ENCODE peak calls at places on chromosomes 13 and 19, in six cellular contexts. One of them, this sample, is unnamed.

GRCh38 chr13:29515372-29515771 is 80.1 kb downstream of the SLC7A1 start:
- DNase-seq in IMR-90: no peak
- DNase-seq in neuronal stem cell: no peak
- DNase-seq in mesenchymal stem cell: no peak
- DNase-seq in H9: no peak
- DNase-seq in H1: no peak
- DNase-seq in this sample: no peak

GRCh38 chr13:40505196-40505595 is 161.2 kb downstream of the FOXO1 start:
- DNase-seq in IMR-90: no peak
- DNase-seq in neuronal stem cell: no peak
- DNase-seq in mesenchymal stem cell: no peak
- DNase-seq in H9: no peak
- DNase-seq in H1: no peak
- DNase-seq in this sample: no peak

GRCh38 chr19:15422311-15423075 is 3.7 kb upstream of the AKAP8L start:
- DNase-seq in IMR-90: no peak
- DNase-seq in neuronal stem cell: no peak
- DNase-seq in mesenchymal stem cell: no peak
- DNase-seq in H9: no peak
- DNase-seq in H1: no peak
- DNase-seq in this sample: no peak

GRCh38 chr13:94548382-94549240 is 47.3 kb downstream of the TGDS start:
- DNase-seq in IMR-90: peak; percentile 29
- DNase-seq in neuronal stem cell: no peak
- DNase-seq in mesenchymal stem cell: peak; percentile 61
- DNase-seq in H9: peak; percentile 81
- DNase-seq in H1: peak; percentile 50
- DNase-seq in this sample: no peak

GRCh38 chr13:36421447-36421846 is 10.8 kb upstream of the CCNA1 start:
- DNase-seq in IMR-90: no peak
- DNase-seq in neuronal stem cell: no peak
- DNase-seq in mesenchymal stem cell: no peak
- DNase-seq in H9: no peak
- DNase-seq in H1: no peak
- DNase-seq in this sample: no peak

GRCh38 chr19:32581704-32582164 is 744 bp downstream of the PDCD5 start:
- DNase-seq in IMR-90: peak; percentile 66
- DNase-seq in neuronal stem cell: no peak
- DNase-seq in mesenchymal stem cell: peak; percentile 87
- DNase-seq in H9: peak; percentile 31
- DNase-seq in H1: no peak
- DNase-seq in this sample: peak; percentile 34

GRCh38 chr13:59463023-59463422 is 700.7 kb downstream of the DIAPH3 start:
- DNase-seq in IMR-90: no peak
- DNase-seq in neuronal stem cell: no peak
- DNase-seq in mesenchymal stem cell: no peak
- DNase-seq in H9: no peak
- DNase-seq in H1: no peak
- DNase-seq in this sample: no peak

GRCh38 chr13:36919833-36920611 is at the start of gene SMAD9:
- DNase-seq in IMR-90: peak; percentile 67
- DNase-seq in neuronal stem cell: peak; percentile 57
- DNase-seq in mesenchymal stem cell: peak; percentile 72
- DNase-seq in H9: peak; percentile 53
- DNase-seq in H1: no peak
- DNase-seq in this sample: peak; percentile 68

GRCh38 chr13:36129539-36129938 is 1.6 kb downstream of the DCLK1 start:
- DNase-seq in IMR-90: no peak
- DNase-seq in neuronal stem cell: no peak
- DNase-seq in mesenchymal stem cell: no peak
- DNase-seq in H9: no peak
- DNase-seq in H1: no peak
- DNase-seq in this sample: no peak

GRCh38 chr13:61592489-61592888 is 176.8 kb upstream of the PCDH20 start:
- DNase-seq in IMR-90: no peak
- DNase-seq in neuronal stem cell: no peak
- DNase-seq in mesenchymal stem cell: no peak
- DNase-seq in H9: no peak
- DNase-seq in H1: no peak
- DNase-seq in this sample: no peak

GRCh38 chr19:34120846-34121639 is 51.3 kb upstream of the LSM14A start:
- DNase-seq in IMR-90: peak; percentile 52
- DNase-seq in neuronal stem cell: no peak
- DNase-seq in mesenchymal stem cell: peak; percentile 54
- DNase-seq in H9: peak; percentile 57
- DNase-seq in H1: no peak
- DNase-seq in this sample: no peak

GRCh38 chr13:107374038-107374437 is 806.1 kb upstream of the ARGLU1 start:
- DNase-seq in IMR-90: peak; percentile 83
- DNase-seq in neuronal stem cell: no peak
- DNase-seq in mesenchymal stem cell: peak; percentile 68
- DNase-seq in H9: no peak
- DNase-seq in H1: no peak
- DNase-seq in this sample: no peak

GRCh38 chr13:41056194-41056593 is 5.1 kb upstream of the WBP4 start:
- DNase-seq in IMR-90: no peak
- DNase-seq in neuronal stem cell: no peak
- DNase-seq in mesenchymal stem cell: no peak
- DNase-seq in H9: no peak
- DNase-seq in H1: no peak
- DNase-seq in this sample: no peak

GRCh38 chr13:21674271-21675009 is 3.6 kb downstream of the FGF9 start:
- DNase-seq in IMR-90: no peak
- DNase-seq in neuronal stem cell: peak; percentile 39
- DNase-seq in mesenchymal stem cell: no peak
- DNase-seq in H9: peak; percentile 40
- DNase-seq in H1: no peak
- DNase-seq in this sample: no peak

GRCh38 chr19:1882089-1882785 is 3.1 kb downstream of the ABHD17A start:
- DNase-seq in IMR-90: no peak
- DNase-seq in neuronal stem cell: no peak
- DNase-seq in mesenchymal stem cell: no peak
- DNase-seq in H9: peak; percentile 25
- DNase-seq in H1: no peak
- DNase-seq in this sample: no peak

GRCh38 chr19:1768248-1768647 is 14.9 kb downstream of the ONECUT3 start:
- DNase-seq in IMR-90: no peak
- DNase-seq in neuronal stem cell: no peak
- DNase-seq in mesenchymal stem cell: no peak
- DNase-seq in H9: peak; percentile 87
- DNase-seq in H1: no peak
- DNase-seq in this sample: no peak

GRCh38 chr19:16608290-16608704 is 19.7 kb downstream of the MED26 start:
- DNase-seq in IMR-90: peak; percentile 91
- DNase-seq in neuronal stem cell: no peak
- DNase-seq in mesenchymal stem cell: peak; percentile 96
- DNase-seq in H9: no peak
- DNase-seq in H1: no peak
- DNase-seq in this sample: no peak

GRCh38 chr13:77513719-77514335 is 21.7 kb upstream of the SCEL start:
- DNase-seq in IMR-90: no peak
- DNase-seq in neuronal stem cell: no peak
- DNase-seq in mesenchymal stem cell: no peak
- DNase-seq in H9: no peak
- DNase-seq in H1: no peak
- DNase-seq in this sample: no peak

GRCh38 chr13:74243637-74244526 is 109.7 kb upstream of the KLF12 start:
- DNase-seq in IMR-90: peak; percentile 76
- DNase-seq in neuronal stem cell: no peak
- DNase-seq in mesenchymal stem cell: peak; percentile 15
- DNase-seq in H9: no peak
- DNase-seq in H1: no peak
- DNase-seq in this sample: no peak

GRCh38 chr13:51794959-51795358 is 9.0 kb downstream of the DHRS12 start:
- DNase-seq in IMR-90: no peak
- DNase-seq in neuronal stem cell: no peak
- DNase-seq in mesenchymal stem cell: no peak
- DNase-seq in H9: no peak
- DNase-seq in H1: no peak
- DNase-seq in this sample: no peak

GRCh38 chr13:41577437-41577836 is 120.1 kb downstream of the RGCC start:
- DNase-seq in IMR-90: peak; percentile 16
- DNase-seq in neuronal stem cell: no peak
- DNase-seq in mesenchymal stem cell: peak; percentile 45
- DNase-seq in H9: no peak
- DNase-seq in H1: no peak
- DNase-seq in this sample: no peak

GRCh38 chr13:24172071-24172470 is 11.6 kb downstream of the SPATA13 start:
- DNase-seq in IMR-90: no peak
- DNase-seq in neuronal stem cell: no peak
- DNase-seq in mesenchymal stem cell: no peak
- DNase-seq in H9: no peak
- DNase-seq in H1: no peak
- DNase-seq in this sample: no peak

GRCh38 chr19:37507167-37507464 is 377 bp downstream of the ZNF793 start:
- DNase-seq in IMR-90: no peak
- DNase-seq in neuronal stem cell: no peak
- DNase-seq in mesenchymal stem cell: no peak
- DNase-seq in H9: no peak
- DNase-seq in H1: no peak
- DNase-seq in this sample: no peak

GRCh38 chr19:9848060-9848459 is 12.9 kb downstream of the PIN1 start:
- DNase-seq in IMR-90: no peak
- DNase-seq in neuronal stem cell: no peak
- DNase-seq in mesenchymal stem cell: no peak
- DNase-seq in H9: peak; percentile 65
- DNase-seq in H1: no peak
- DNase-seq in this sample: no peak

GRCh38 chr19:51018745-51019543 is 565 bp downstream of the KLK10 start:
- DNase-seq in IMR-90: no peak
- DNase-seq in neuronal stem cell: no peak
- DNase-seq in mesenchymal stem cell: no peak
- DNase-seq in H9: peak; percentile 59
- DNase-seq in H1: no peak
- DNase-seq in this sample: no peak

GRCh38 chr13:93002071-93002470 is 224.5 kb upstream of the GPC6 start:
- DNase-seq in IMR-90: no peak
- DNase-seq in neuronal stem cell: no peak
- DNase-seq in mesenchymal stem cell: no peak
- DNase-seq in H9: no peak
- DNase-seq in H1: no peak
- DNase-seq in this sample: no peak

GRCh38 chr19:34082289-34083077 is 89.8 kb upstream of the LSM14A start:
- DNase-seq in IMR-90: no peak
- DNase-seq in neuronal stem cell: peak; percentile 18
- DNase-seq in mesenchymal stem cell: no peak
- DNase-seq in H9: peak; percentile 42
- DNase-seq in H1: peak; percentile 21
- DNase-seq in this sample: peak; percentile 97

GRCh38 chr13:98503175-98504028 is 73.5 kb downstream of the STK24 start:
- DNase-seq in IMR-90: peak; percentile 38
- DNase-seq in neuronal stem cell: no peak
- DNase-seq in mesenchymal stem cell: peak; percentile 36
- DNase-seq in H9: no peak
- DNase-seq in H1: no peak
- DNase-seq in this sample: no peak
- H3K4me1 ChIP-seq in IMR-90: peaks cover 33% of the 10 kb centered on the region
- H3K4me1 ChIP-seq in neuronal stem cell: peaks cover 22% of the 10 kb centered on the region
- H3K4me1 ChIP-seq in mesenchymal stem cell: peaks cover 23% of the 10 kb centered on the region
- H3K4me1 ChIP-seq in H9: peaks cover 10% of the 10 kb centered on the region
- H3K4me1 ChIP-seq in H1: peaks cover 18% of the 10 kb centered on the region
- H3K4me1 ChIP-seq in this sample: peaks cover 11% of the 10 kb centered on the region

GRCh38 chr13:65460136-65460535 is 1770.0 kb downstream of the PCDH9 start:
- DNase-seq in IMR-90: peak; percentile 85
- DNase-seq in neuronal stem cell: no peak
- DNase-seq in mesenchymal stem cell: peak; percentile 14
- DNase-seq in H9: no peak
- DNase-seq in H1: no peak
- DNase-seq in this sample: no peak
- H3K14ac ChIP-seq in IMR-90: no peak overlapping the region
- H3K14ac ChIP-seq in neuronal stem cell: no peak overlapping the region
- H3K14ac ChIP-seq in mesenchymal stem cell: no peak overlapping the region
- H3K14ac ChIP-seq in H9: no peak overlapping the region
- H3K14ac ChIP-seq in H1: no peak overlapping the region
- H3K14ac ChIP-seq in this sample: no peak overlapping the region

DNA sequence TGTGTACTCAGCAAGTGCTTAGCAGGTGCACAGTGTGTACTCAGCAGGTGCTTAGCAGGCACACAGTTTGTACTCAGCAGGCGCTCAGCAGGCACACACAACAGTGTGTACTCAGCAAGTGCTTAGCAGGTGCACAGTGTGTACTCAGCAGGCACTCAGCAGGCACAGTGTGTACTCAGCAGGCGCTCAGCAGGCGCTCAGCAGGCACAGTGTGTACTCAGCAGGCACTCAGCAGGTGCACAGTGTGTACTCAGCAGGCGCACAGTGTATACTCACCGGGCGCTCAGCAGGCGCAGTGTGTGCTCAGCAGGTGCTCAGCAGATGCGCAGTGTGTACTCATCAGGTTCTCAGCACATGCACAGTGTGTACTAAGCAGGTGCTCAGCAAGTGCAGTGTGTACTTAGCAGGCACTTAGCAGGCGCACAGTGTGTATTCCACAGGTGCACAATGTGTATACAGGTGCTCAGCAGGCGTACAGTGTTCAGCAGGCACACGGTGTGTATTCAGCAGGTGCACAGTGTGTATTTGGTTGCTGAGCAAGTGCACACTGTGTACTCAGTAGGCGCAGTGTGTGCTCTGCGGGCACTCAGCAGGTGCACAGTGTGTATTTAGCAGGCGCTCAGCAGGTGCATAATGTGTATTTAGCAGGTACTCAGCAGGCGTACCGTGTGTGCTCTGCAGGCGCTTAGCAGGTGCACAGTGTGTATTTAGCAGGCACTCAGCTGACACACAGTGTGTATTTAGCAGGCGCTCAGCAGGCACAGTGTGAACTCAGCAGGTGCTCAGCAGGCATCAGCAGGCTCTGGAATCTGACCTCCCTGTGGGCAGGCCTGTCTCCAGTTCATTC is 15.1 kb downstream of the CRTC1 start:
- DNase-seq in IMR-90: no peak
- DNase-seq in neuronal stem cell: no peak
- DNase-seq in mesenchymal stem cell: no peak
- DNase-seq in H9: no peak
- DNase-seq in H1: no peak
- DNase-seq in this sample: no peak
- H3K4me1 ChIP-seq in IMR-90: peaks cover 9% of the 10 kb centered on the region
- H3K4me1 ChIP-seq in neuronal stem cell: peaks cover 20% of the 10 kb centered on the region
- H3K4me1 ChIP-seq in mesenchymal stem cell: peaks cover 26% of the 10 kb centered on the region
- H3K4me1 ChIP-seq in H9: no peaks in the 10 kb centered on the region
- H3K4me1 ChIP-seq in H1: peaks cover 10% of the 10 kb centered on the region
- H3K4me1 ChIP-seq in this sample: no peaks in the 10 kb centered on the region

GRCh38 chr19:29833614-29834261 is 21.9 kb downstream of the CCNE1 start:
- DNase-seq in IMR-90: no peak
- DNase-seq in neuronal stem cell: no peak
- DNase-seq in mesenchymal stem cell: no peak
- DNase-seq in H9: no peak
- DNase-seq in H1: no peak
- DNase-seq in this sample: no peak

GRCh38 chr19:29834991-29835390 is 23.2 kb downstream of the CCNE1 start:
- DNase-seq in IMR-90: no peak
- DNase-seq in neuronal stem cell: no peak
- DNase-seq in mesenchymal stem cell: no peak
- DNase-seq in H9: no peak
- DNase-seq in H1: no peak
- DNase-seq in this sample: peak; percentile 53

GRCh38 chr19:29831686-29832085 is 19.9 kb downstream of the CCNE1 start:
- DNase-seq in IMR-90: no peak
- DNase-seq in neuronal stem cell: no peak
- DNase-seq in mesenchymal stem cell: no peak
- DNase-seq in H9: no peak
- DNase-seq in H1: no peak
- DNase-seq in this sample: no peak

GRCh38 chr19:29832801-29833200 is 21.0 kb downstream of the CCNE1 start:
- DNase-seq in IMR-90: no peak
- DNase-seq in neuronal stem cell: no peak
- DNase-seq in mesenchymal stem cell: no peak
- DNase-seq in H9: no peak
- DNase-seq in H1: no peak
- DNase-seq in this sample: no peak

GRCh38 chr19:29831041-29831548 is 19.3 kb downstream of the CCNE1 start:
- DNase-seq in IMR-90: no peak
- DNase-seq in neuronal stem cell: no peak
- DNase-seq in mesenchymal stem cell: no peak
- DNase-seq in H9: no peak
- DNase-seq in H1: no peak
- DNase-seq in this sample: peak; percentile 68
- H3K14ac ChIP-seq in IMR-90: no peak overlapping the region
- H3K14ac ChIP-seq in neuronal stem cell: no peak overlapping the region
- H3K14ac ChIP-seq in mesenchymal stem cell: no peak overlapping the region
- H3K14ac ChIP-seq in H9: peak overlapping the region; percentile 39
- H3K14ac ChIP-seq in H1: no peak overlapping the region
- H3K14ac ChIP-seq in this sample: no peak overlapping the region